ENCODE peak calls at places on chromosomes 5 and 9, in nine cellular contexts. E is lower lobe of right lung, R is body of pancreas, M is GM12865, U is fibroblast of mammary gland, I is BJ, Z is neuronal stem cell, T is thoracic aorta, P is thyroid gland. C is an unnamed sample.

GRCh38 chr5:107425541-107426031 is 245.2 kb downstream of the EFNA5 start:
- DNase-seq in Z (no peak), T (no peak), U (peak; percentile 86), P (no peak), M (no peak), E (no peak), R (no peak), I (peak; percentile 73), C (no peak)

GRCh38 chr5:107365355-107366109 is 305.2 kb downstream of the EFNA5 start:
- DNase-seq in E (no peak), U (no peak), R (no peak), P (no peak), T (no peak), Z (no peak), I (no peak), M (peak; percentile 63), C (no peak)

GRCh38 chr5:59416441-59416840 is 477.1 kb downstream of the PDE4D start:
- DNase-seq in R (no peak), U (peak; percentile 63), E (no peak), I (peak; percentile 1), T (no peak), M (no peak), P (no peak), Z (no peak), C (no peak)

GRCh38 chr9:74960548-74960947 is 7.8 kb upstream of the C9orf40 start:
- DNase-seq in R (no peak), Z (no peak), P (no peak), U (peak; percentile 92), E (no peak), M (no peak), T (no peak), I (peak; percentile 33), C (no peak)

GRCh38 chr9:134422701-134423100 is 96.4 kb downstream of the RXRA start:
- DNase-seq in E (peak; percentile 65), U (no peak), P (no peak), I (no peak), M (no peak), Z (no peak), T (no peak), R (peak; percentile 55), C (no peak)

GRCh38 chr9:21688108-21689102 is 114.0 kb upstream of the MTAP start:
- DNase-seq in R (no peak), M (no peak), Z (no peak), P (peak; percentile 27), U (peak; percentile 98), E (no peak), T (no peak), I (no peak), C (no peak)

GRCh38 chr5:81361600-81361999 is 32.3 kb downstream of the ACOT12 start:
- DNase-seq in R (no peak), Z (no peak), T (no peak), E (no peak), M (no peak), P (no peak), I (no peak), U (no peak), C (no peak)

GRCh38 chr5:121853853-121854252 is 2.2 kb downstream of the FTMT start:
- DNase-seq in E (no peak), M (no peak), U (no peak), R (no peak), P (no peak), T (no peak), I (no peak), Z (no peak), C (no peak)

GRCh38 chr9:128340691-128341434 is 536 bp downstream of the SLC27A4 start:
- DNase-seq in P (no peak), T (no peak), E (no peak), M (no peak), R (no peak), I (no peak), Z (no peak), U (no peak), C (no peak)

GRCh38 chr5:76831108-76831447 is 12.2 kb downstream of the F2RL1 start:
- DNase-seq in R (peak; percentile 43), I (peak; percentile 59), T (no peak), P (no peak), Z (no peak), M (peak; percentile 54), U (peak; percentile 35), E (no peak), C (no peak)

GRCh38 chr9:121892706-121893105 is 200.4 kb downstream of the TTLL11 start:
- DNase-seq in Z (no peak), U (no peak), R (no peak), I (no peak), E (no peak), T (no peak), P (no peak), M (no peak), C (no peak)

GRCh38 chr5:180333661-180334060 is 19.5 kb downstream of the GFPT2 start:
- DNase-seq in M (no peak), T (no peak), E (peak; percentile 8), Z (no peak), I (no peak), P (no peak), U (peak; percentile 93), R (no peak), C (no peak)

GRCh38 chr5:148455055-148455675 is 71.4 kb downstream of the FBXO38 start:
- DNase-seq in E (no peak), I (no peak), M (no peak), Z (no peak), T (no peak), P (no peak), R (no peak), U (peak; percentile 37), C (no peak)

GRCh38 chr5:1983919-1984695 is 101.4 kb upstream of the IRX4 start:
- DNase-seq in T (no peak), M (no peak), P (no peak), Z (no peak), I (no peak), U (no peak), E (no peak), R (no peak), C (no peak)

GRCh38 chr5:134464988-134465855 is 53.5 kb upstream of the CDKN2AIPNL start:
- DNase-seq in R (no peak), P (peak; percentile 22), Z (no peak), M (no peak), U (no peak), I (no peak), E (no peak), T (no peak), C (no peak)

GRCh38 chr5:14900661-14901461 is 29.3 kb upstream of the ANKH start:
- DNase-seq in T (peak; percentile 33), R (peak; percentile 52), I (peak; percentile 66), U (peak; percentile 86), Z (no peak), M (no peak), P (peak; percentile 17), E (peak; percentile 64), C (no peak)

DNA sequence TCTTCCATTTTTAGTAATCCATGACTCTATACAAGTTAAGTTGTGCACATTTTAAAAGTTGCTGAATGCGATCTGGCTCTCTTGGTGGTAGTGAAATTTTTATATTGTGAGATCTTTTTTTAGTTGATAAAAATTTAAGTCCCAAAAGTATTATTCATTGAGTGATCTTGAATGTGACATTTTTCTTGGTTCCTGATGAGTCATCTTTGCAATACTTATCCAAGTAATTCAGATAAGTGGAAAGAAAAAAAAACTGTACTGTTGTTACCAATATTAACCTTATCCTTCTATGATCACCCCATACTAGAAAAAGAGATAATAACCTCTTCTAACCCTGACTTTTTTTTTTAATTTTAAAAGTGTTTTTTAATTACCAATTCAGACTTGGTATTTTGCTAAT is 601.3 kb downstream of the PSAT1 start:
- DNase-seq in T (no peak), Z (no peak), E (no peak), I (no peak), M (no peak), R (no peak), P (no peak), U (no peak), C (no peak)
- H3K4me3 ChIP-seq in T (no peak overlapping the region), Z (no peak overlapping the region), E (no peak overlapping the region), I (no peak overlapping the region), M (no peak overlapping the region), R (no peak overlapping the region), P (no peak overlapping the region), U (no peak overlapping the region), C (no peak overlapping the region)

GRCh38 chr9:72997387-72997995 is 44.6 kb upstream of the ALDH1A1 start:
- DNase-seq in R (peak; percentile 28), M (no peak), P (no peak), E (peak; percentile 33), Z (no peak), U (no peak), I (no peak), T (no peak), C (no peak)
- H3K4me3 ChIP-seq in R (no peak overlapping the region), M (no peak overlapping the region), P (no peak overlapping the region), E (no peak overlapping the region), Z (no peak overlapping the region), U (no peak overlapping the region), I (no peak overlapping the region), T (peak overlapping the region; percentile 47), C (no peak overlapping the region)

GRCh38 chr5:154215931-154216330 is 25.4 kb downstream of the GALNT10 start:
- DNase-seq in T (no peak), P (no peak), M (no peak), U (no peak), E (no peak), R (no peak), Z (no peak), I (no peak), C (no peak)

GRCh38 chr5:154222414-154222813 is 31.9 kb downstream of the GALNT10 start:
- DNase-seq in M (no peak), P (no peak), U (no peak), E (no peak), I (no peak), Z (no peak), T (no peak), R (no peak), C (no peak)

GRCh38 chr5:154223320-154223719 is 32.8 kb downstream of the GALNT10 start:
- DNase-seq in P (no peak), R (no peak), E (no peak), U (no peak), I (no peak), T (no peak), M (no peak), Z (no peak), C (no peak)

GRCh38 chr5:154220625-154221024 is 30.1 kb downstream of the GALNT10 start:
- DNase-seq in E (no peak), T (no peak), M (no peak), I (peak; percentile 39), Z (no peak), P (no peak), U (peak; percentile 83), R (peak; percentile 11), C (no peak)

GRCh38 chr5:154221371-154221896 is 30.9 kb downstream of the GALNT10 start:
- DNase-seq in U (peak; percentile 84), T (no peak), I (peak; percentile 74), R (peak; percentile 43), M (peak; percentile 58), P (peak; percentile 62), E (peak; percentile 53), Z (no peak), C (peak; percentile 76)
- H3K4me3 ChIP-seq in U (no peak overlapping the region), T (no peak overlapping the region), I (no peak overlapping the region), R (no peak overlapping the region), M (no peak overlapping the region), P (no peak overlapping the region), E (no peak overlapping the region), Z (no peak overlapping the region), C (no peak overlapping the region)

DNA sequence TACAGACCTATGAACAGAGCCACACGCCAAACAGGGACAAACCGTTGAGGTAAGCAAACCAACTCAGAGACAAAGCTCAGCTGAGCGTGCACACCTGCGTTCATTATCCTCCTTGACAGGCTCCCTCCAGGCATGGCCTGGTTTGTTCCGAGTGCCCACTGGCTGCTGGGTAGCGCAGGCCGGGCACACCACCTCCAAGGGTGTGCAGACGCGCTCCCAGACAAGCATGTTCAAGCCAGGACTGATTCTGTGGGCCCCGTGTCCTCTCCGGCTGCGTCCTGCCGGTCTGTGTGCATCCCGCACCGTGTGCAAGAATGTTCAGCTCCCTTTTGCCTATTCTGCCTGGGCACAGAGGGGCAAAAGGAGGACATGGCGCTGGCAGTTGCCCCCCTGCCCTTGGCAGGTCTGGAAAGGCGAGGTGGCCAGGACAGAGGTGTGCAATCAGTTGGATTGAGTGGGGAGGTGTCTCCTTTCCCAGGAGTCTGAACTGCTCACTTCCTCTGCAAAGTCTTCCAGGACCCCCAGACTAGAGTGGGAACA is 504 bp upstream of the SMIM32 start:
- DNase-seq in P (no peak), R (no peak), I (no peak), T (no peak), U (no peak), E (no peak), M (no peak), Z (no peak), C (no peak)
- H3K4me3 ChIP-seq in P (no peak overlapping the region), R (no peak overlapping the region), I (no peak overlapping the region), T (peak overlapping the region; percentile 58), U (no peak overlapping the region), E (peak overlapping the region; percentile 38), M (no peak overlapping the region), Z (peak overlapping the region; percentile 52), C (no peak overlapping the region)

C was measured in Jurkat, Clone E6-1.